ENCODE peak calls at places on chromosome 21, in nine cellular contexts. N, I, A, U, L, X, W, Q and D are unnamed samples.

GRCh38 chr21:31557421-31557955 is 102.0 kb upstream of the SOD1 start:
- DNase-seq in N (peak; percentile 25), W (peak; percentile 68), X (no peak), A (peak; percentile 76), L (peak; percentile 70), I (no peak), Q (peak; percentile 72), U (no peak), D (peak; percentile 70)

GRCh38 chr21:44461438-44462089 is 6.3 kb downstream of the LRRC3 start:
- DNase-seq in N (no peak), X (no peak), U (peak; percentile 62), L (peak; percentile 50), Q (peak; percentile 40), A (no peak), I (peak; percentile 62), W (peak; percentile 25), D (peak; percentile 58)

GRCh38 chr21:42618713-42619112 is 34.7 kb upstream of the PDE9A start:
- DNase-seq in Q (no peak), U (no peak), I (no peak), N (no peak), X (no peak), W (no peak), L (no peak), A (peak; percentile 6), D (no peak)

GRCh38 chr21:45256912-45257672 is 30.6 kb downstream of the POFUT2 start:
- DNase-seq in I (no peak), A (peak; percentile 67), W (peak; percentile 16), L (peak; percentile 68), U (no peak), N (peak; percentile 6), X (no peak), Q (peak; percentile 18), D (peak; percentile 62)

GRCh38 chr21:32257952-32258785 is 20.7 kb downstream of the MIS18A start:
- DNase-seq in U (no peak), N (no peak), X (peak; percentile 53), A (no peak), I (peak; percentile 82), Q (peak; percentile 88), L (peak; percentile 81), W (peak; percentile 68), D (no peak)

GRCh38 chr21:20720623-20721022 is 277.6 kb upstream of the NCAM2 start:
- DNase-seq in W (no peak), X (no peak), Q (no peak), I (no peak), A (no peak), L (no peak), U (no peak), N (no peak), D (no peak)

GRCh38 chr21:31343680-31344480 is at the start of gene TIAM1:
- DNase-seq in I (peak; percentile 80), L (peak; percentile 64), X (no peak), W (peak; percentile 74), N (no peak), A (no peak), Q (peak; percentile 68), U (peak; percentile 72), D (no peak)

GRCh38 chr21:44454747-44455523 is at the start of gene LRRC3:
- DNase-seq in I (peak; percentile 95), W (peak; percentile 99), N (peak; percentile 71), A (peak; percentile 92), Q (peak; percentile 99), U (peak; percentile 93), L (peak; percentile 100), X (no peak), D (peak; percentile 90)

GRCh38 chr21:45309541-45310381 is 22.1 kb upstream of the POFUT2 start:
- DNase-seq in U (peak; percentile 62), X (no peak), I (peak; percentile 69), W (no peak), N (no peak), Q (no peak), L (no peak), A (peak; percentile 81), D (no peak)

GRCh38 chr21:14916676-14917141 is 148.1 kb downstream of the NRIP1 start:
- DNase-seq in A (no peak), X (no peak), I (no peak), Q (no peak), W (no peak), U (no peak), N (no peak), L (no peak), D (no peak)

GRCh38 chr21:38958940-38959685 is 153.4 kb downstream of the ETS2 start:
- DNase-seq in L (no peak), A (no peak), U (no peak), I (peak; percentile 83), N (no peak), X (no peak), W (no peak), Q (no peak), D (no peak)

GRCh38 chr21:44931501-44932365 is 8.1 kb upstream of the SLX9 start:
- DNase-seq in Q (no peak), I (no peak), A (peak; percentile 88), X (no peak), U (peak; percentile 67), L (no peak), W (no peak), N (no peak), D (no peak)

GRCh38 chr21:20971296-20971921 is 26.8 kb upstream of the NCAM2 start:
- DNase-seq in U (no peak), A (no peak), N (no peak), Q (peak; percentile 49), X (no peak), W (peak; percentile 35), L (peak; percentile 65), I (peak; percentile 66), D (no peak)

GRCh38 chr21:17828223-17828622 is 9.1 kb upstream of the C21orf91 start:
- DNase-seq in Q (no peak), X (no peak), U (no peak), W (no peak), L (no peak), N (no peak), A (no peak), I (no peak), D (no peak)

GRCh38 chr21:17671733-17672132 is 59.0 kb upstream of the BTG3 start:
- DNase-seq in X (no peak), Q (no peak), L (no peak), U (no peak), A (no peak), W (no peak), I (no peak), N (no peak), D (no peak)

GRCh38 chr21:44804762-44805161 is 3.1 kb upstream of the UBE2G2 start:
- DNase-seq in W (no peak), N (no peak), I (no peak), U (no peak), L (peak; percentile 71), A (no peak), Q (no peak), X (no peak), D (no peak)

GRCh38 chr21:16302851-16303282 is 573.1 kb downstream of the USP25 start:
- DNase-seq in Q (no peak), I (peak; percentile 76), X (no peak), L (no peak), U (no peak), N (no peak), A (no peak), W (no peak), D (no peak)

GRCh38 chr21:28899744-28900143 is 92.9 kb downstream of the LTN1 start:
- DNase-seq in A (no peak), N (no peak), L (no peak), Q (no peak), U (no peak), X (no peak), I (no peak), W (no peak), D (no peak)

GRCh38 chr21:32009263-32009662 is 136.4 kb downstream of the HUNK start:
- DNase-seq in N (no peak), A (no peak), Q (no peak), L (no peak), W (no peak), I (no peak), U (no peak), X (no peak), D (no peak)

GRCh38 chr21:29943885-29944284 is 4.1 kb upstream of the GRIK1 start:
- DNase-seq in X (no peak), W (no peak), I (no peak), Q (peak; percentile 36), N (no peak), U (no peak), L (peak; percentile 4), A (no peak), D (no peak)
- TF ChIP-seq CTCF in X (peak; percentile 2), W (peak; percentile 63), I (no peak), Q (peak; percentile 61), N (no peak), U (no peak), L (peak; percentile 31), A (no peak), D (peak; percentile 46)

GRCh38 chr21:37915941-37916794 is at the start of gene KCNJ6:
- DNase-seq in X (no peak), U (peak; percentile 66), A (no peak), Q (peak; percentile 94), L (peak; percentile 87), N (no peak), W (peak; percentile 87), I (no peak), D (peak; percentile 78)
- TF ChIP-seq CTCF in X (peak; percentile 76), U (peak; percentile 11), A (no peak), Q (peak; percentile 50), L (peak; percentile 46), N (no peak), W (peak; percentile 63), I (no peak), D (peak; percentile 82)

GRCh38 chr21:36169465-36170128 is 13.0 kb downstream of the DOP1B start:
- DNase-seq in A (peak; percentile 82), X (no peak), U (no peak), I (no peak), Q (no peak), N (no peak), W (peak; percentile 32), L (no peak), D (no peak)
- TF ChIP-seq CTCF in A (no peak), X (no peak), U (no peak), I (no peak), Q (no peak), N (no peak), W (peak; percentile 43), L (no peak), D (peak; percentile 23)

GRCh38 chr21:34511787-34512451 is at the start of gene KCNE1:
- DNase-seq in Q (no peak), X (no peak), I (peak; percentile 80), W (no peak), N (no peak), A (peak; percentile 88), L (no peak), U (no peak), D (no peak)

GRCh38 chr21:34511154-34511553 is 856 bp downstream of the KCNE1 start:
- DNase-seq in A (no peak), Q (no peak), X (no peak), W (no peak), U (no peak), L (no peak), N (no peak), I (no peak), D (no peak)

GRCh38 chr21:34513109-34513675 is 1.2 kb upstream of the KCNE1 start:
- DNase-seq in A (no peak), U (no peak), I (no peak), N (no peak), X (no peak), Q (peak; percentile 22), L (no peak), W (no peak), D (no peak)

GRCh38 chr21:34510148-34511142 is 1.6 kb downstream of the KCNE1 start:
- DNase-seq in U (peak; percentile 92), X (no peak), W (peak; percentile 88), L (peak; percentile 27), A (peak; percentile 92), N (no peak), I (peak; percentile 82), Q (peak; percentile 82), D (no peak)

GRCh38 chr21:34509151-34509550 is 2.9 kb downstream of the KCNE1 start:
- DNase-seq in W (no peak), A (no peak), L (no peak), X (no peak), U (no peak), I (no peak), N (no peak), Q (no peak), D (no peak)
- TF ChIP-seq CTCF in W (peak; percentile 38), A (no peak), L (peak; percentile 30), X (no peak), U (peak; percentile 5), I (no peak), N (no peak), Q (no peak), D (no peak)